ENCODE peak calls at places on chromosomes 5 and 9, in nine cellular contexts. One of them, this sample, is unnamed.
A peak's percentile ranks its signal among the peaks of the same experiment; 100 is the strongest.

GRCh38 chr9:5879419-5880181 is 11.1 kb upstream of the MLANA start:
- DNase-seq in iPS DF 6.9: no peak
- DNase-seq in esophagus squamous epithelium: no peak
- DNase-seq in heart right ventricle: no peak
- DNase-seq in foreskin fibroblast: peak; percentile 64
- DNase-seq in cardiac fibroblast: peak; percentile 56
- DNase-seq in kidney epithelial cell: peak; percentile 63
- DNase-seq in WERI-Rb-1: no peak
- DNase-seq in GM12865: no peak
- DNase-seq in this sample: peak; percentile 94

GRCh38 chr9:24939099-24939850 is 393.6 kb upstream of the IZUMO3 start:
- DNase-seq in WERI-Rb-1: no peak
- DNase-seq in kidney epithelial cell: no peak
- DNase-seq in cardiac fibroblast: no peak
- DNase-seq in GM12865: no peak
- DNase-seq in heart right ventricle: no peak
- DNase-seq in esophagus squamous epithelium: no peak
- DNase-seq in foreskin fibroblast: no peak
- DNase-seq in iPS DF 6.9: no peak
- DNase-seq in this sample: no peak

GRCh38 chr9:120235081-120235480 is 344.9 kb downstream of the CDK5RAP2 start:
- DNase-seq in iPS DF 6.9: no peak
- DNase-seq in esophagus squamous epithelium: no peak
- DNase-seq in cardiac fibroblast: no peak
- DNase-seq in WERI-Rb-1: no peak
- DNase-seq in foreskin fibroblast: no peak
- DNase-seq in GM12865: no peak
- DNase-seq in heart right ventricle: no peak
- DNase-seq in kidney epithelial cell: no peak
- DNase-seq in this sample: no peak

GRCh38 chr9:124695280-124695890 is 75.7 kb downstream of the NR6A1 start:
- DNase-seq in iPS DF 6.9: no peak
- DNase-seq in WERI-Rb-1: no peak
- DNase-seq in GM12865: no peak
- DNase-seq in cardiac fibroblast: no peak
- DNase-seq in foreskin fibroblast: no peak
- DNase-seq in heart right ventricle: no peak
- DNase-seq in kidney epithelial cell: no peak
- DNase-seq in esophagus squamous epithelium: no peak
- DNase-seq in this sample: peak; percentile 31

GRCh38 chr5:75303419-75303818 is 33.6 kb upstream of the HMGCR start:
- DNase-seq in iPS DF 6.9: no peak
- DNase-seq in WERI-Rb-1: no peak
- DNase-seq in heart right ventricle: no peak
- DNase-seq in foreskin fibroblast: no peak
- DNase-seq in kidney epithelial cell: no peak
- DNase-seq in cardiac fibroblast: no peak
- DNase-seq in esophagus squamous epithelium: no peak
- DNase-seq in GM12865: no peak
- DNase-seq in this sample: no peak

GRCh38 chr5:39714036-39714698 is 289.4 kb upstream of the DAB2 start:
- DNase-seq in cardiac fibroblast: peak; percentile 76
- DNase-seq in GM12865: peak; percentile 44
- DNase-seq in kidney epithelial cell: no peak
- DNase-seq in iPS DF 6.9: peak; percentile 45
- DNase-seq in esophagus squamous epithelium: no peak
- DNase-seq in foreskin fibroblast: peak; percentile 43
- DNase-seq in WERI-Rb-1: peak; percentile 42
- DNase-seq in heart right ventricle: no peak
- DNase-seq in this sample: peak; percentile 81

GRCh38 chr9:89309608-89310485 is 1.1 kb upstream of the CKS2 start:
- DNase-seq in heart right ventricle: no peak
- DNase-seq in esophagus squamous epithelium: no peak
- DNase-seq in GM12865: peak; percentile 36
- DNase-seq in WERI-Rb-1: peak; percentile 69
- DNase-seq in foreskin fibroblast: no peak
- DNase-seq in cardiac fibroblast: peak; percentile 48
- DNase-seq in kidney epithelial cell: no peak
- DNase-seq in iPS DF 6.9: no peak
- DNase-seq in this sample: no peak

GRCh38 chr5:36523931-36524330 is 82.5 kb upstream of the SLC1A3 start:
- DNase-seq in iPS DF 6.9: no peak
- DNase-seq in kidney epithelial cell: no peak
- DNase-seq in foreskin fibroblast: no peak
- DNase-seq in esophagus squamous epithelium: no peak
- DNase-seq in GM12865: no peak
- DNase-seq in heart right ventricle: no peak
- DNase-seq in WERI-Rb-1: no peak
- DNase-seq in cardiac fibroblast: no peak
- DNase-seq in this sample: no peak

DNA sequence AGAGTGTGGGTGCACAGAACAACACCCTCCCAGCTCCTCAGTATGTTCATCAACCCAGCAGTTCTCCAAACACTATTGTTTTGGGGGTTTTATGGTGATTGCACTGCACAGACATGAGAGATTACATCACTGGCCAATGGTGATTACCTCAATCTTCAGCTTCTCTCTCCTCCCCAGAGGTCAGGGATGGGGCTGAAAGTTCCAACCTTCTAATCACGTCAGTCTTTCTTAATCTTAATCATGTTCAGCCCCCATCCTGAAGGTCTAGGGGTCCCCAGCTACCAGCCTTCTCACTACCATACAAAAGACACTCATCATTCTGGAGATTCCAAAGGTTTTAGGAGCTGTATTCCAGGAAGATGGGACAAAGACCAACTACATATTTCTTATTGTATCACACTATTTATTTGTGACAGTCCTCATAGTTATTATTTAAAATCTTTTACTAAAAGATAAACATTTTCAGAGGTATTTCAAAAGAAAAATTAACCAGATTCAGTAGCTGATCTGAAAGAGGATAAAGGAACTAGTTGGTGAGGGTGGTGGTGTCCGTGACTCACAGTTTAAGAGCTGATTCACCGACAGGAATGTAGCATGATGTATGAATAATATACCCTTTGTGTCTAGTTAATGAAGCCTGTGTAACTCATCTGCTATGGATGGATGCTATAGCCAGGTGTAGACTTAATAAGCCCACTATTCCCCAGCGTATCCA is 35.6 kb downstream of the RASEF start:
- DNase-seq in cardiac fibroblast: peak; percentile 23
- DNase-seq in iPS DF 6.9: no peak
- DNase-seq in heart right ventricle: no peak
- DNase-seq in kidney epithelial cell: peak; percentile 89
- DNase-seq in esophagus squamous epithelium: no peak
- DNase-seq in GM12865: no peak
- DNase-seq in foreskin fibroblast: peak; percentile 79
- DNase-seq in WERI-Rb-1: no peak
- DNase-seq in this sample: peak; percentile 95
- H3K4me3 ChIP-seq in cardiac fibroblast: no peak overlapping the region
- H3K4me3 ChIP-seq in iPS DF 6.9: no peak overlapping the region
- H3K4me3 ChIP-seq in heart right ventricle: no peak overlapping the region
- H3K4me3 ChIP-seq in kidney epithelial cell: no peak overlapping the region
- H3K4me3 ChIP-seq in esophagus squamous epithelium: no peak overlapping the region
- H3K4me3 ChIP-seq in GM12865: no peak overlapping the region
- H3K4me3 ChIP-seq in foreskin fibroblast: no peak overlapping the region
- H3K4me3 ChIP-seq in WERI-Rb-1: no peak overlapping the region
- H3K4me3 ChIP-seq in this sample: no peak overlapping the region

GRCh38 chr9:134395002-134395517 is 68.8 kb downstream of the RXRA start:
- DNase-seq in kidney epithelial cell: no peak
- DNase-seq in esophagus squamous epithelium: no peak
- DNase-seq in iPS DF 6.9: no peak
- DNase-seq in cardiac fibroblast: no peak
- DNase-seq in WERI-Rb-1: no peak
- DNase-seq in GM12865: no peak
- DNase-seq in foreskin fibroblast: no peak
- DNase-seq in heart right ventricle: no peak
- DNase-seq in this sample: no peak

GRCh38 chr9:134395727-134396257 is 69.5 kb downstream of the RXRA start:
- DNase-seq in cardiac fibroblast: no peak
- DNase-seq in iPS DF 6.9: no peak
- DNase-seq in heart right ventricle: no peak
- DNase-seq in esophagus squamous epithelium: no peak
- DNase-seq in kidney epithelial cell: no peak
- DNase-seq in WERI-Rb-1: no peak
- DNase-seq in GM12865: peak; percentile 50
- DNase-seq in foreskin fibroblast: no peak
- DNase-seq in this sample: no peak

GRCh38 chr9:134398756-134399155 is 72.5 kb downstream of the RXRA start:
- DNase-seq in esophagus squamous epithelium: no peak
- DNase-seq in WERI-Rb-1: no peak
- DNase-seq in foreskin fibroblast: no peak
- DNase-seq in kidney epithelial cell: no peak
- DNase-seq in iPS DF 6.9: no peak
- DNase-seq in GM12865: no peak
- DNase-seq in cardiac fibroblast: no peak
- DNase-seq in heart right ventricle: no peak
- DNase-seq in this sample: no peak

GRCh38 chr9:134396258-134396742 is 70.0 kb downstream of the RXRA start:
- DNase-seq in WERI-Rb-1: no peak
- DNase-seq in heart right ventricle: no peak
- DNase-seq in foreskin fibroblast: no peak
- DNase-seq in esophagus squamous epithelium: no peak
- DNase-seq in GM12865: peak; percentile 83
- DNase-seq in cardiac fibroblast: no peak
- DNase-seq in kidney epithelial cell: no peak
- DNase-seq in iPS DF 6.9: no peak
- DNase-seq in this sample: no peak

DNA sequence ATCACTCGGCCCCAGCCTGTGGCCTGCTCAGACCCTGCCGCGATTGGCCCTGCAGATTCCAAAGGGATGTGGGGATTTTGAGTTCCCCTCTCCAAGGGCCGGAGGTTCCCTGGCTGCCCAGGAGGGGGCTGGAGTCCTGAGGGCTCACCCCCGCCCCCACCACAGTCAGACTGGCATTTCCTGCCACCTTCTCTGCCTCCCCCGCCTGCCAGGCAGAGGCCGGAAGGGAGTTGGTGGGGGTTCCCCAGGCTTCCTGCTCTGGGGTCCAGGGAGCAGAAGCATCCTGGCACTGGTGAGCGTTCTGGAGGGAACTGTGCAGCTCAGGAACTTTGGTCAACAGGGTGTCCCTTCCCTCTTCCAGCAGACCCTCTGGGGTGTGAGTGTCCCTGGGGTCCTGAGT is 70.6 kb downstream of the RXRA start:
- DNase-seq in heart right ventricle: no peak
- DNase-seq in GM12865: peak; percentile 51
- DNase-seq in kidney epithelial cell: no peak
- DNase-seq in foreskin fibroblast: no peak
- DNase-seq in WERI-Rb-1: no peak
- DNase-seq in iPS DF 6.9: no peak
- DNase-seq in cardiac fibroblast: peak; percentile 24
- DNase-seq in esophagus squamous epithelium: no peak
- DNase-seq in this sample: no peak
- H3K4me3 ChIP-seq in heart right ventricle: peak overlapping the region; percentile 7
- H3K4me3 ChIP-seq in GM12865: peak overlapping the region; percentile 48
- H3K4me3 ChIP-seq in kidney epithelial cell: no peak overlapping the region
- H3K4me3 ChIP-seq in foreskin fibroblast: no peak overlapping the region
- H3K4me3 ChIP-seq in WERI-Rb-1: no peak overlapping the region
- H3K4me3 ChIP-seq in iPS DF 6.9: no peak overlapping the region
- H3K4me3 ChIP-seq in cardiac fibroblast: no peak overlapping the region
- H3K4me3 ChIP-seq in esophagus squamous epithelium: no peak overlapping the region
- H3K4me3 ChIP-seq in this sample: no peak overlapping the region

DNA sequence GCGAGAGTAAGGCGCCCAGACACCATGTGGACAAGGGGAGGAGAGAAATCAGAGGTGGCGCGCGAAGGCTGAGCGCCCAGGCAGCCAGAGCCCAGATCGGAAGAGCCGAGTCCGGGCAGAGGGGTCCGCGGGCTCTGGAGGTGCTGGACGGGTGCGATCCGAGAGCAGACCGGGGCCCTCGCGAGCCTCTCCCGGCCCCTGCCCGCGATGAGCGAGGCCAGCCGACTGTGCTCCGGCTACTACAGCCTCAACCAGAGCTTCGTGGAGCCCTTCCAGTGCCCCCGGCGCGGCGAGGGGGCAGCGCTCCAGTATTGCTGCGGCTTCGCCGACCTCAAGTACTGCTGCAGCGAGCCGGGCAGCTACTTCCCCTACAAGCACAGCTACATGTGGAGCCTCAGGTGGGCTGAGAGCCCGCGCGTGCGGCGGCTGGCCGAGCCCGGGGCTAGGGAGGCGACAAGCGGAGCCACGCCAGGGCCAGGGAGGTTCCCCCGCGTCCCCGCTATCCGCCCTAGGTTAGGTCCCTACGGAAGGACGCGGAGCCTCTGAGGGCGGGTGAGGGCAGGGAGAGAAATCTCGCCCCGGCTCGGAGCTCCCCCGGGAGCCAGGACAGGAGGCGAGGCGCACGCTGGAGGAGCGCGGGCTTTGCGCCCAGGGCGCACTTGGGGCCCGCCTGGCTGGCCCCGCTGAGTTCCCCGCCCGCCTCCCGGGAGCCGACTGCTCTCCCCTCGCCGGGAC is at the start of gene SHISAL2B:
- DNase-seq in cardiac fibroblast: peak; percentile 31
- DNase-seq in heart right ventricle: no peak
- DNase-seq in foreskin fibroblast: peak; percentile 4
- DNase-seq in esophagus squamous epithelium: no peak
- DNase-seq in WERI-Rb-1: peak; percentile 68
- DNase-seq in GM12865: no peak
- DNase-seq in iPS DF 6.9: no peak
- DNase-seq in kidney epithelial cell: no peak
- DNase-seq in this sample: peak; percentile 31
- H3K4me3 ChIP-seq in cardiac fibroblast: peak within 1 kb of the TSS; percentile 43
- H3K4me3 ChIP-seq in heart right ventricle: peak within 1 kb of the TSS; percentile 45
- H3K4me3 ChIP-seq in foreskin fibroblast: no peak within 1 kb of the TSS
- H3K4me3 ChIP-seq in esophagus squamous epithelium: peak within 1 kb of the TSS; percentile 3
- H3K4me3 ChIP-seq in WERI-Rb-1: peak within 1 kb of the TSS; percentile 55
- H3K4me3 ChIP-seq in GM12865: no peak within 1 kb of the TSS
- H3K4me3 ChIP-seq in iPS DF 6.9: peak within 1 kb of the TSS; percentile 54
- H3K4me3 ChIP-seq in kidney epithelial cell: peak within 1 kb of the TSS; percentile 29
- H3K4me3 ChIP-seq in this sample: peak within 1 kb of the TSS; percentile 25

GRCh38 chr9:84438391-84438790 is 97.8 kb upstream of the SLC28A3 start:
- DNase-seq in GM12865: no peak
- DNase-seq in heart right ventricle: no peak
- DNase-seq in foreskin fibroblast: no peak
- DNase-seq in kidney epithelial cell: no peak
- DNase-seq in cardiac fibroblast: no peak
- DNase-seq in esophagus squamous epithelium: no peak
- DNase-seq in WERI-Rb-1: no peak
- DNase-seq in iPS DF 6.9: no peak
- DNase-seq in this sample: no peak

GRCh38 chr9:84439253-84439652 is 98.7 kb upstream of the SLC28A3 start:
- DNase-seq in WERI-Rb-1: no peak
- DNase-seq in iPS DF 6.9: no peak
- DNase-seq in esophagus squamous epithelium: no peak
- DNase-seq in cardiac fibroblast: peak; percentile 29
- DNase-seq in heart right ventricle: no peak
- DNase-seq in foreskin fibroblast: no peak
- DNase-seq in GM12865: no peak
- DNase-seq in kidney epithelial cell: no peak
- DNase-seq in this sample: no peak

GRCh38 chr9:84436386-84437114 is 96.0 kb upstream of the SLC28A3 start:
- DNase-seq in cardiac fibroblast: peak; percentile 3
- DNase-seq in kidney epithelial cell: no peak
- DNase-seq in iPS DF 6.9: no peak
- DNase-seq in heart right ventricle: peak; percentile 50
- DNase-seq in GM12865: no peak
- DNase-seq in WERI-Rb-1: no peak
- DNase-seq in esophagus squamous epithelium: no peak
- DNase-seq in foreskin fibroblast: no peak
- DNase-seq in this sample: no peak

GRCh38 chr9:84432746-84433145 is 92.2 kb upstream of the SLC28A3 start:
- DNase-seq in WERI-Rb-1: no peak
- DNase-seq in kidney epithelial cell: no peak
- DNase-seq in heart right ventricle: no peak
- DNase-seq in iPS DF 6.9: no peak
- DNase-seq in esophagus squamous epithelium: no peak
- DNase-seq in GM12865: no peak
- DNase-seq in cardiac fibroblast: no peak
- DNase-seq in foreskin fibroblast: no peak
- DNase-seq in this sample: no peak

GRCh38 chr9:84435902-84436301 is 95.3 kb upstream of the SLC28A3 start:
- DNase-seq in foreskin fibroblast: no peak
- DNase-seq in kidney epithelial cell: no peak
- DNase-seq in heart right ventricle: no peak
- DNase-seq in esophagus squamous epithelium: no peak
- DNase-seq in cardiac fibroblast: peak; percentile 14
- DNase-seq in iPS DF 6.9: no peak
- DNase-seq in GM12865: no peak
- DNase-seq in WERI-Rb-1: no peak
- DNase-seq in this sample: no peak
- H3K4me3 ChIP-seq in foreskin fibroblast: no peak overlapping the region
- H3K4me3 ChIP-seq in kidney epithelial cell: no peak overlapping the region
- H3K4me3 ChIP-seq in heart right ventricle: no peak overlapping the region
- H3K4me3 ChIP-seq in esophagus squamous epithelium: no peak overlapping the region
- H3K4me3 ChIP-seq in cardiac fibroblast: no peak overlapping the region
- H3K4me3 ChIP-seq in iPS DF 6.9: no peak overlapping the region
- H3K4me3 ChIP-seq in GM12865: no peak overlapping the region
- H3K4me3 ChIP-seq in WERI-Rb-1: no peak overlapping the region
- H3K4me3 ChIP-seq in this sample: no peak overlapping the region